ENCODE peak calls at places on chromosome 1, in nine cellular contexts. S, W, J, V, R, Z, I, Q and N are unnamed samples.

GRCh38 chr1:9280015-9280860 is 12.5 kb upstream of the SPSB1 start:
- DNase-seq in J (no peak), R (peak), Q (peak), V (peak), W (peak), I (no peak), Z (peak), S (peak), N (peak)

GRCh38 chr1:227391871-227392270 is 73.6 kb upstream of the CDC42BPA start:
- DNase-seq in I (no peak), Z (no peak), J (no peak), V (peak), S (no peak), Q (no peak), R (no peak), W (no peak), N (no peak)

GRCh38 chr1:29669912-29670311 is 433.6 kb downstream of the PTPRU start:
- DNase-seq in Z (no peak), R (no peak), V (no peak), Q (no peak), W (no peak), J (no peak), I (no peak), S (no peak), N (no peak)

GRCh38 chr1:202056644-202057334 is 46.4 kb downstream of the ELF3 start:
- DNase-seq in W (no peak), I (no peak), Q (peak), S (peak), Z (no peak), J (no peak), R (peak), V (no peak), N (no peak)

GRCh38 chr1:107941123-107941522 is 23.9 kb downstream of the VAV3 start:
- DNase-seq in V (no peak), Q (no peak), S (no peak), J (no peak), Z (no peak), R (no peak), W (no peak), I (no peak), N (peak)

GRCh38 chr1:162562452-162562828 is 918 bp downstream of the UAP1 start:
- DNase-seq in W (no peak), V (peak), S (peak), Z (no peak), Q (peak), I (no peak), R (no peak), J (no peak), N (peak)

GRCh38 chr1:230992100-230992774 is 13.3 kb downstream of the ARV1 start:
- DNase-seq in V (no peak), W (no peak), S (no peak), Q (no peak), R (no peak), Z (no peak), I (no peak), J (no peak), N (no peak)

GRCh38 chr1:114126696-114127095 is 27.0 kb downstream of the SYT6 start:
- DNase-seq in J (no peak), S (no peak), R (no peak), Q (no peak), V (no peak), I (peak), W (no peak), Z (no peak), N (no peak)

GRCh38 chr1:26220199-26220912 is 13.6 kb upstream of the CEP85 start:
- DNase-seq in Z (no peak), R (no peak), V (no peak), S (no peak), W (no peak), Q (no peak), J (no peak), I (no peak), N (no peak)

GRCh38 chr1:209248649-209249279 is 334.8 kb upstream of the CAMK1G start:
- DNase-seq in R (peak), V (peak), Z (peak), W (peak), Q (peak), S (peak), I (peak), J (no peak), N (peak)

GRCh38 chr1:185823471-185823870 is 89.3 kb downstream of the HMCN1 start:
- DNase-seq in Q (no peak), S (no peak), V (no peak), Z (no peak), J (no peak), W (no peak), I (no peak), R (no peak), N (no peak)
- TF ChIP-seq MAX in Q (no peak), S (no peak), V (no peak), Z (no peak), J (no peak), W (no peak), I (no peak), R (no peak), N (no peak)

DNA sequence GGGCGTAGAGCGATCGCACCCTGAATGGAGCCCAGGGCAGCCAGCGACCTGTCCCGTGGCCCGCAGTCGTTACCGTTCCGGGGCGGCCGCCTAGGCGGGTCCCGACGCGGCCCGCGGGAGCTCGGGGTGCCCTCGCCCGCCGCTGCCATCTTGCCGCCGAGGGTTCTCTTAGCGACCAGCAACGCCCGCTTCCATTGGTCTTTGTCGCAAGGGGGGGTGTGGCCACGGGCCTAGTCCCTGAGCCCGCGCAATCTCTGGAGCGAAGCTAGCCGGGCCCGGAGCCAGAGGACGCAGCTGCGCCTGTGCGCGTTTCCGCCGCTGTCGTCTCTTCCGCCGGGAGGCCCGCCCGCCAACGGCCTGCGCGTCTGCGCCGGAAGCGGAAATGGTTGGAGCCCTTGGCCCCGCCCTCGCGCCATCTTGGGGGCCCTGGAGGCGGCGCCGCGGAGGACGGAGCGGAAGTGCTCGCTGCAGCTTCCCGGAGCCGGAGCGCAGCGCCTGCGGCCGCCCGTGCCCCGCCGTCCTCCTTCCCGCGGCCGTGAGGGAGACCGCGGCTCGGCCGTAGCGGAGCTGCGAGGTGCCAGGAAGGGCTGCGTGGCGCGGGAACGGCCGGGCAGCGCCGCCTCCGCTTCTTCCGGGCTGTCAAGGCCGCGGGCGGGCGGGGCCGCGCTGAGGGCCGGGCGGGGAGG is at the start of the genes MORN1 and RER1:
- DNase-seq in S (peak), W (peak), Z (peak), J (peak), R (peak), I (peak), Q (peak), V (peak), N (peak)
- TF ChIP-seq CTCF in S (no peak), W (no peak), Z (no peak), J (no peak), R (no peak), I (no peak), Q (no peak), V (no peak), N (no peak)

DNA sequence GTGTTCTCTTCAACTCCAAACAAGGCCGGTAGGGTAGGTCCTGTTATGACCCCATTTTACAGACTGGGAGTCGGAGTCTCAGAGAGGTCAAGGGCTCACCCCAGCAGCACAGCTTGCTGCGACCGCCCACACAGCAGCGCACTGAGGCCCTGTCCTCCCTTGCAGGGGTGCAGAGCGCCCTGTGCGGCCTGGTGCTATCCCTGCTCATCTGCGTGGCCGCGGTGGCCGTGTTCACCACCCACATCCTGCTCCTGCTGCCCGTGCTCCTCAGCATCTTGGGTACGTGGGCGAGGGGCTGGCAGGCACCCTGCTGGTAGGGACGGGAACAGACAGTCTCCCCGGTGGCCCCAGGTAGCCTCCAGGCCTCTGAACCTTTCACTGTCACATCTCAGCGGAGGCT is 55.9 kb downstream of the DISP3 start:
- DNase-seq in R (no peak), S (no peak), I (no peak), V (no peak), Q (no peak), Z (no peak), J (no peak), W (no peak), N (no peak)
- H3K4me3 ChIP-seq in R (no peak), S (no peak), I (no peak), V (no peak), Q (no peak), Z (no peak), J (no peak), W (no peak), N (no peak)

GRCh38 chr1:2468540-2468939 is 7.5 kb upstream of the PLCH2 start:
- DNase-seq in V (no peak), R (no peak), W (no peak), S (peak), J (no peak), Q (no peak), I (no peak), Z (no peak), N (no peak)

GRCh38 chr1:2466834-2467554 is 9.1 kb upstream of the PLCH2 start:
- DNase-seq in I (no peak), Z (peak), V (no peak), R (no peak), Q (no peak), J (peak), W (peak), S (no peak), N (no peak)

GRCh38 chr1:2466270-2466665 is 9.8 kb upstream of the PLCH2 start:
- DNase-seq in R (no peak), Q (no peak), I (no peak), S (no peak), V (no peak), W (no peak), Z (no peak), J (no peak), N (no peak)

GRCh38 chr1:2469103-2469940 is 6.8 kb upstream of the PLCH2 start:
- DNase-seq in Q (no peak), Z (no peak), R (no peak), W (no peak), J (no peak), V (no peak), I (no peak), S (no peak), N (no peak)

GRCh38 chr1:2468041-2468472 is 8.0 kb upstream of the PLCH2 start:
- DNase-seq in R (no peak), S (no peak), V (peak), W (peak), Z (peak), J (no peak), I (no peak), Q (no peak), N (peak)
- TF ChIP-seq MAX in R (no peak), S (no peak), V (no peak), W (no peak), Z (no peak), J (no peak), I (no peak), Q (no peak), N (no peak)

GRCh38 chr1:2909797-2910196 is 108.3 kb upstream of the TTC34 start:
- DNase-seq in S (no peak), I (no peak), Z (no peak), Q (no peak), J (no peak), W (no peak), R (no peak), V (no peak), N (no peak)

GRCh38 chr1:2908081-2908480 is 106.6 kb upstream of the TTC34 start:
- DNase-seq in W (no peak), Z (no peak), V (no peak), R (no peak), Q (no peak), I (no peak), J (no peak), S (no peak), N (no peak)

GRCh38 chr1:2910211-2910610 is 108.7 kb upstream of the TTC34 start:
- DNase-seq in Q (no peak), I (no peak), S (no peak), Z (no peak), V (no peak), R (no peak), W (no peak), J (no peak), N (no peak)

GRCh38 chr1:2907051-2907450 is 105.6 kb upstream of the TTC34 start:
- DNase-seq in Z (no peak), Q (no peak), S (no peak), R (no peak), J (no peak), I (no peak), V (no peak), W (no peak), N (no peak)

DNA sequence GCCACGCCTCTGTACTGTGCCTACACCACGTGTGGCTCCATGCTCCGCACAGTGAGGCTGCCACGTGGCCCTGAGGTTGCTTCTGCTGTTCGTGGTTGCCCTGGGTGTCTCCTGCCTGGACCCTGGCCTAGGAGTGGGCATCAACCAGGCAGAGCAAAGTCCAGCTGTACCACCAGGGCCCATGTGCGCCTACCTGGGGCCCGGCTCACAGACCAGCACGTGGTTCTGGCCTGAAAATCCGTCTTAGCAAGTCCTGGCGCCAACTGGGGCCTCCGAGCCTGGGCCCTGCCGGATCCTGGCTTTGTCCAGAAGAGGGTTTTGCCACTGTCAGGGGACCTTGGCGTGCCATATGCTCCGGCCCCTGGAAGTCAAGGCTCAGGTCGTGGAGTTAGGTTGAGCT is 107.1 kb upstream of the TTC34 start:
- DNase-seq in S (no peak), I (no peak), V (no peak), R (no peak), J (no peak), W (no peak), Z (no peak), Q (no peak), N (no peak)
- TF ChIP-seq CTCF in S (no peak), I (no peak), V (no peak), R (no peak), J (no peak), W (no peak), Z (no peak), Q (no peak), N (no peak)

DNA sequence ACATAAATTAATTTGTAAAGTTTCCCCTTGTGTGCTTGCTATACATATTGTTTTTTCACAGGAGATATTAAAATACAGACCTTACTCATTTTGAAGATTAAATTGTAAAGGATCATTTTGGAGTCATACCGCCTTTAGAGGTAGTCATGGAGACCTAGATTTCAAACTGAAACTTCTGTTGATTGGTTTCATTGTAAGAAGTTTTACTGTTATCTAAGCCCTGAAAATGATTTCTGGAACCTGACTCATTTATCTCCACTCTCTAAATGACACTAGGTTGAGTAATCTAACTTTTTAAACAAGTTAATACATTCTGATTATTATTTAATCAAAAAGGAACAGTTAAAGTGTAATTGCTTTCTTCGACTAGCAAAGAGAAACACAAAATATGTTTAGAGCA is 508.0 kb downstream of the PLA2G4A start:
- DNase-seq in V (no peak), J (no peak), W (no peak), Q (no peak), S (no peak), R (no peak), I (no peak), Z (no peak), N (no peak)
- H3K4me3 ChIP-seq in V (no peak), J (no peak), W (no peak), Q (no peak), S (no peak), R (no peak), I (no peak), Z (no peak), N (no peak)

DNA sequence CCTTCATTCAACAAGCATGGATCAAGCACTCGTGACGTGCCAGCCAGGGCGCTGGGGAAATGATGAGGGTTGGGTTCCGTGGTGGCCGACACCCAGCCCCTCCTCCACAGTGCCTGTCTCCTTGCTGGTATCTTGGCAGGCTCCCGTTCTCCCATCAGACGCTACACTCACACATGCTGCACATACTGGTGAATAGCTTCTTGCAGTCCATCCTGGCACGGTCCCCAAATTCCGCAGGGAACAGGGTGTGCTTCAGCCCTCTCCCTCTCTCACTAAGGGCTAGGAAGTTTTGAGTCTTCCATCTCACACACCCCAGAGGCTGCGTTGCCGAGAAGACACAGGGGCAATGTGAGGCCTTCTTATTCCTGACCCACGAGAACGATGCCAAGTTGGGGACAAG is 10.1 kb upstream of the MEF2D start:
- DNase-seq in Z (no peak), R (no peak), V (no peak), J (no peak), I (no peak), Q (no peak), W (no peak), S (no peak), N (no peak)
- TF ChIP-seq MAX in Z (no peak), R (no peak), V (no peak), J (no peak), I (no peak), Q (no peak), W (no peak), S (no peak), N (no peak)

GRCh38 chr1:109255097-109255651 is 5.8 kb downstream of the CELSR2 start:
- DNase-seq in R (no peak), Q (no peak), S (no peak), W (peak), I (no peak), J (no peak), Z (peak), V (no peak), N (no peak)
- TF ChIP-seq CTCF in R (no peak), Q (peak), S (no peak), W (no peak), I (no peak), J (no peak), Z (no peak), V (no peak), N (no peak)

GRCh38 chr1:235865565-235866206 is 1.0 kb downstream of the LYST start:
- DNase-seq in Q (no peak), V (no peak), I (no peak), W (no peak), Z (no peak), S (no peak), R (no peak), J (no peak), N (no peak)

GRCh38 chr1:235864965-235865525 is 1.7 kb downstream of the LYST start:
- DNase-seq in W (no peak), S (no peak), Q (no peak), V (no peak), R (no peak), J (no peak), Z (no peak), I (no peak), N (peak)

GRCh38 chr1:235867903-235868469 is 1.3 kb upstream of the LYST start:
- DNase-seq in W (no peak), Z (no peak), I (no peak), J (no peak), V (no peak), R (no peak), Q (no peak), S (no peak), N (peak)

GRCh38 chr1:235866913-235867850 is 476 bp upstream of the LYST start:
- DNase-seq in J (peak), W (peak), V (peak), Q (peak), I (peak), S (peak), R (peak), Z (peak), N (peak)

GRCh38 chr1:235866207-235866912 is at the start of gene LYST:
- DNase-seq in V (peak), R (no peak), S (peak), Q (peak), I (no peak), Z (peak), J (no peak), W (peak), N (peak)
- H3K4me3 ChIP-seq in V (peak), R (peak), S (peak), Q (peak), I (peak), Z (peak), J (peak), W (peak), N (peak)

DNA sequence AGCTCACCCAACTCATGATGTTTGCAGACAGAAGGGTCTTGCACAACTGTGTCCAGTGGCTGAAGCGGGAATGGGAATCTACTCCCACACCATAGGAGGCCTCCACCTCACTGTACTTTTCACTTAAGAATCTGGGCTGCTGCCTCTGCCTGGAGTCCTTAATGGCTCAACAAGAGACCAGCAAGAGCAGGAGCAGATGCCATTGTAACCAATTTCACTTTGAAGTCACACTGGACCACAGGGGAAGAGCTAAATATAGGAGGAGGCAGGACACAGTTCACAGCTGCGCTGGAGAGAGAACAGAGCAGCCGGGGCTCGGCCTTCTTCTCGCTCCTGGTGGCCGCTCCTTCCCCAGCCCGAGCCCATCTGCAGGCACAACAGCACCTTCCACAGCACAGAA is 120.4 kb downstream of the SIPA1L2 start:
- DNase-seq in J (no peak), R (no peak), Q (no peak), S (peak), I (no peak), W (no peak), V (no peak), Z (no peak), N (no peak)
- TF ChIP-seq MAX in J (no peak), R (no peak), Q (no peak), S (no peak), I (no peak), W (no peak), V (no peak), Z (no peak), N (no peak)